ENCODE peak calls at places on chromosome X, in ten cellular contexts. One of them, this sample, is unnamed.

GRCh38 chrX:13428055-13428786 is 108.4 kb upstream of the ATXN3L start:
- DNase-seq in progenitor cell of endocrine pancreas: no peak
- DNase-seq in heart left ventricle: no peak
- DNase-seq in NCI-H345: peak; percentile 75
- DNase-seq in activated CD4-positive, CD25-positive, alpha-beta regulatory T cell: no peak
- DNase-seq in islet precursor cell: no peak
- DNase-seq in RWPE1: peak; percentile 69
- DNase-seq in B cell: no peak
- DNase-seq in DMS153: no peak
- DNase-seq in left kidney: peak; percentile 36
- DNase-seq in this sample: no peak

GRCh38 chrX:78517124-78517523 is 142.0 kb downstream of the RTL3 start:
- DNase-seq in progenitor cell of endocrine pancreas: no peak
- DNase-seq in heart left ventricle: no peak
- DNase-seq in NCI-H345: no peak
- DNase-seq in activated CD4-positive, CD25-positive, alpha-beta regulatory T cell: peak; percentile 22
- DNase-seq in islet precursor cell: no peak
- DNase-seq in RWPE1: no peak
- DNase-seq in B cell: no peak
- DNase-seq in DMS153: no peak
- DNase-seq in left kidney: no peak
- DNase-seq in this sample: peak; percentile 54

GRCh38 chrX:39726810-39727209 is 370.9 kb downstream of the BCOR start:
- DNase-seq in progenitor cell of endocrine pancreas: no peak
- DNase-seq in heart left ventricle: peak; percentile 52
- DNase-seq in NCI-H345: no peak
- DNase-seq in activated CD4-positive, CD25-positive, alpha-beta regulatory T cell: no peak
- DNase-seq in islet precursor cell: peak; percentile 88
- DNase-seq in RWPE1: no peak
- DNase-seq in B cell: no peak
- DNase-seq in DMS153: peak; percentile 48
- DNase-seq in left kidney: peak; percentile 82
- DNase-seq in this sample: no peak

GRCh38 chrX:13066391-13066790 is 22.0 kb upstream of the FAM9C start:
- DNase-seq in progenitor cell of endocrine pancreas: no peak
- DNase-seq in heart left ventricle: no peak
- DNase-seq in NCI-H345: no peak
- DNase-seq in activated CD4-positive, CD25-positive, alpha-beta regulatory T cell: no peak
- DNase-seq in islet precursor cell: no peak
- DNase-seq in RWPE1: no peak
- DNase-seq in B cell: no peak
- DNase-seq in DMS153: no peak
- DNase-seq in left kidney: no peak
- DNase-seq in this sample: no peak

GRCh38 chrX:39869846-39870601 is 227.7 kb downstream of the BCOR start:
- DNase-seq in progenitor cell of endocrine pancreas: no peak
- DNase-seq in heart left ventricle: no peak
- DNase-seq in NCI-H345: no peak
- DNase-seq in activated CD4-positive, CD25-positive, alpha-beta regulatory T cell: peak; percentile 20
- DNase-seq in islet precursor cell: no peak
- DNase-seq in RWPE1: peak; percentile 57
- DNase-seq in B cell: no peak
- DNase-seq in DMS153: no peak
- DNase-seq in left kidney: no peak
- DNase-seq in this sample: peak; percentile 44

GRCh38 chrX:71366674-71367256 is 608 bp downstream of the TAF1 start:
- DNase-seq in progenitor cell of endocrine pancreas: peak; percentile 13
- DNase-seq in heart left ventricle: peak; percentile 17
- DNase-seq in NCI-H345: no peak
- DNase-seq in activated CD4-positive, CD25-positive, alpha-beta regulatory T cell: peak; percentile 3
- DNase-seq in islet precursor cell: peak; percentile 53
- DNase-seq in RWPE1: no peak
- DNase-seq in B cell: no peak
- DNase-seq in DMS153: no peak
- DNase-seq in left kidney: peak; percentile 39
- DNase-seq in this sample: peak; percentile 14

GRCh38 chrX:54492340-54492739 is 3.7 kb downstream of the FGD1 start:
- DNase-seq in progenitor cell of endocrine pancreas: no peak
- DNase-seq in heart left ventricle: no peak
- DNase-seq in NCI-H345: no peak
- DNase-seq in activated CD4-positive, CD25-positive, alpha-beta regulatory T cell: no peak
- DNase-seq in islet precursor cell: no peak
- DNase-seq in RWPE1: peak; percentile 33
- DNase-seq in B cell: peak; percentile 5
- DNase-seq in DMS153: no peak
- DNase-seq in left kidney: no peak
- DNase-seq in this sample: no peak

GRCh38 chrX:38803286-38803608 is 2.0 kb downstream of the MID1IP1 start:
- DNase-seq in progenitor cell of endocrine pancreas: no peak
- DNase-seq in heart left ventricle: no peak
- DNase-seq in NCI-H345: peak; percentile 47
- DNase-seq in activated CD4-positive, CD25-positive, alpha-beta regulatory T cell: no peak
- DNase-seq in islet precursor cell: no peak
- DNase-seq in RWPE1: no peak
- DNase-seq in B cell: no peak
- DNase-seq in DMS153: no peak
- DNase-seq in left kidney: no peak
- DNase-seq in this sample: no peak

GRCh38 chrX:49230500-49231232 is 2.5 kb downstream of the CACNA1F start:
- DNase-seq in progenitor cell of endocrine pancreas: peak; percentile 20
- DNase-seq in heart left ventricle: peak; percentile 63
- DNase-seq in NCI-H345: peak; percentile 77
- DNase-seq in activated CD4-positive, CD25-positive, alpha-beta regulatory T cell: no peak
- DNase-seq in islet precursor cell: peak; percentile 80
- DNase-seq in RWPE1: peak; percentile 42
- DNase-seq in B cell: peak; percentile 85
- DNase-seq in DMS153: peak; percentile 17
- DNase-seq in left kidney: peak; percentile 37
- DNase-seq in this sample: peak; percentile 25

GRCh38 chrX:50860518-50860917 is 46.5 kb upstream of the SHROOM4 start:
- DNase-seq in progenitor cell of endocrine pancreas: no peak
- DNase-seq in heart left ventricle: no peak
- DNase-seq in NCI-H345: no peak
- DNase-seq in activated CD4-positive, CD25-positive, alpha-beta regulatory T cell: no peak
- DNase-seq in islet precursor cell: no peak
- DNase-seq in RWPE1: no peak
- DNase-seq in B cell: no peak
- DNase-seq in DMS153: no peak
- DNase-seq in left kidney: no peak
- DNase-seq in this sample: no peak

GRCh38 chrX:49186125-49187027 is at the start of gene PRICKLE3:
- DNase-seq in progenitor cell of endocrine pancreas: peak; percentile 51
- DNase-seq in heart left ventricle: peak; percentile 87
- DNase-seq in NCI-H345: peak; percentile 67
- DNase-seq in activated CD4-positive, CD25-positive, alpha-beta regulatory T cell: peak; percentile 47
- DNase-seq in islet precursor cell: peak; percentile 90
- DNase-seq in RWPE1: no peak
- DNase-seq in B cell: peak; percentile 89
- DNase-seq in DMS153: peak; percentile 21
- DNase-seq in left kidney: peak; percentile 79
- DNase-seq in this sample: peak; percentile 65

GRCh38 chrX:119036369-119037029 is 36.3 kb upstream of the CT47C1 start:
- DNase-seq in progenitor cell of endocrine pancreas: no peak
- DNase-seq in heart left ventricle: no peak
- DNase-seq in NCI-H345: no peak
- DNase-seq in activated CD4-positive, CD25-positive, alpha-beta regulatory T cell: no peak
- DNase-seq in islet precursor cell: no peak
- DNase-seq in RWPE1: no peak
- DNase-seq in B cell: no peak
- DNase-seq in DMS153: no peak
- DNase-seq in left kidney: no peak
- DNase-seq in this sample: no peak

GRCh38 chrX:50211510-50211909 is 6.9 kb downstream of the CCNB3 start:
- DNase-seq in progenitor cell of endocrine pancreas: no peak
- DNase-seq in heart left ventricle: no peak
- DNase-seq in NCI-H345: no peak
- DNase-seq in activated CD4-positive, CD25-positive, alpha-beta regulatory T cell: no peak
- DNase-seq in islet precursor cell: peak; percentile 56
- DNase-seq in RWPE1: no peak
- DNase-seq in B cell: no peak
- DNase-seq in DMS153: peak; percentile 0
- DNase-seq in left kidney: no peak
- DNase-seq in this sample: no peak

GRCh38 chrX:72107320-72107719 is 24.4 kb downstream of the RTL5 start:
- DNase-seq in progenitor cell of endocrine pancreas: no peak
- DNase-seq in heart left ventricle: no peak
- DNase-seq in NCI-H345: no peak
- DNase-seq in activated CD4-positive, CD25-positive, alpha-beta regulatory T cell: no peak
- DNase-seq in islet precursor cell: peak; percentile 80
- DNase-seq in RWPE1: peak; percentile 41
- DNase-seq in B cell: no peak
- DNase-seq in DMS153: no peak
- DNase-seq in left kidney: no peak
- DNase-seq in this sample: no peak

GRCh38 chrX:153537526-153538295 is 20.3 kb downstream of the ATP2B3 start:
- DNase-seq in progenitor cell of endocrine pancreas: no peak
- DNase-seq in heart left ventricle: no peak
- DNase-seq in NCI-H345: peak; percentile 13
- DNase-seq in activated CD4-positive, CD25-positive, alpha-beta regulatory T cell: no peak
- DNase-seq in islet precursor cell: no peak
- DNase-seq in RWPE1: no peak
- DNase-seq in B cell: no peak
- DNase-seq in DMS153: no peak
- DNase-seq in left kidney: peak; percentile 39
- DNase-seq in this sample: no peak

GRCh38 chrX:155871934-155872333 is 9.2 kb upstream of the VAMP7 start:
- DNase-seq in progenitor cell of endocrine pancreas: no peak
- DNase-seq in heart left ventricle: no peak
- DNase-seq in NCI-H345: no peak
- DNase-seq in activated CD4-positive, CD25-positive, alpha-beta regulatory T cell: no peak
- DNase-seq in islet precursor cell: no peak
- DNase-seq in RWPE1: no peak
- DNase-seq in B cell: no peak
- DNase-seq in DMS153: no peak
- DNase-seq in left kidney: no peak
- DNase-seq in this sample: no peak

GRCh38 chrX:50586407-50586806 is 115.8 kb upstream of the DGKK start:
- DNase-seq in progenitor cell of endocrine pancreas: no peak
- DNase-seq in heart left ventricle: no peak
- DNase-seq in NCI-H345: no peak
- DNase-seq in activated CD4-positive, CD25-positive, alpha-beta regulatory T cell: no peak
- DNase-seq in islet precursor cell: no peak
- DNase-seq in RWPE1: no peak
- DNase-seq in B cell: no peak
- DNase-seq in DMS153: no peak
- DNase-seq in left kidney: no peak
- DNase-seq in this sample: no peak